ENCODE peak calls at places on chromosome 1, in six cellular contexts. E is fibroblast of the aortic adventitia, Q is astrocyte of the spinal cord, J is HFF-Myc, D is uterus, Z is K562. A is an unnamed sample.
A peak's percentile ranks its signal among the peaks of the same experiment; 100 is the strongest.

GRCh38 chr1:228163776-228164534 is 1.6 kb upstream of the IBA57 start:
- DNase-seq in Q (no peak), E (no peak), Z (no peak), D (no peak), J (no peak), A (no peak)

GRCh38 chr1:230185076-230186001 is 118.3 kb downstream of the GALNT2 start:
- DNase-seq in D (no peak), Q (peak; percentile 17), Z (no peak), E (no peak), J (no peak), A (no peak)

GRCh38 chr1:12507631-12508030 is 110.4 kb downstream of the DHRS3 start:
- DNase-seq in D (no peak), Q (no peak), E (no peak), Z (no peak), J (no peak), A (no peak)

GRCh38 chr1:1348420-1349255 is 580 bp downstream of the DVL1 start:
- DNase-seq in E (peak; percentile 43), J (no peak), Q (peak; percentile 52), Z (peak; percentile 56), D (no peak), A (no peak)

GRCh38 chr1:241837901-241838300 is 10.1 kb upstream of the EXO1 start:
- DNase-seq in J (no peak), Q (peak; percentile 51), D (no peak), Z (no peak), E (peak; percentile 89), A (no peak)

GRCh38 chr1:196933531-196934189 is 9.9 kb upstream of the CFHR2 start:
- DNase-seq in E (no peak), Q (no peak), D (no peak), Z (peak; percentile 78), J (no peak), A (no peak)

GRCh38 chr1:76705560-76705959 is 161.7 kb upstream of the ST6GALNAC5 start:
- DNase-seq in D (no peak), J (no peak), Q (no peak), Z (no peak), E (no peak), A (no peak)

GRCh38 chr1:198910816-198911215 is 272.0 kb downstream of the PTPRC start:
- DNase-seq in D (no peak), E (no peak), Q (no peak), J (no peak), Z (no peak), A (no peak)

GRCh38 chr1:117346206-117346928 is 20.9 kb upstream of the MAN1A2 start:
- DNase-seq in J (no peak), E (no peak), D (no peak), Q (no peak), Z (no peak), A (no peak)

GRCh38 chr1:17475729-17476128 is 36.3 kb upstream of the RCC2 start:
- DNase-seq in D (no peak), E (peak; percentile 89), J (no peak), Q (no peak), Z (no peak), A (no peak)

GRCh38 chr1:64969305-64970066 is 3.1 kb upstream of the JAK1 start:
- DNase-seq in E (peak; percentile 37), J (no peak), Z (peak; percentile 2), D (no peak), Q (no peak), A (no peak)

GRCh38 chr1:38060557-38060956 is 14.0 kb upstream of the POU3F1 start:
- DNase-seq in Z (no peak), Q (no peak), D (no peak), E (no peak), J (no peak), A (no peak)

GRCh38 chr1:36910886-36911540 is 123.3 kb downstream of the GRIK3 start:
- DNase-seq in Q (no peak), E (no peak), J (no peak), D (no peak), Z (no peak), A (no peak)

GRCh38 chr1:244349103-244349531 is 102.6 kb downstream of the ADSS2 start:
- DNase-seq in Q (peak; percentile 84), Z (no peak), D (peak; percentile 25), J (peak; percentile 81), E (peak; percentile 94), A (no peak)

GRCh38 chr1:25771246-25772114 is 28.5 kb upstream of the SELENON start:
- DNase-seq in Q (no peak), Z (no peak), J (no peak), E (no peak), D (peak; percentile 73), A (peak; percentile 34)

GRCh38 chr1:248906741-248907661 is 966 bp downstream of the PGBD2 start:
- DNase-seq in Z (no peak), J (no peak), E (peak; percentile 44), Q (no peak), D (peak; percentile 26), A (no peak)

GRCh38 chr1:206656936-206657335 is 21.6 kb downstream of the DYRK3 start:
- DNase-seq in D (no peak), Z (no peak), J (no peak), Q (no peak), E (no peak), A (no peak)

GRCh38 chr1:58013237-58013636 is 533.3 kb downstream of the OMA1 start:
- DNase-seq in J (no peak), Q (no peak), Z (no peak), E (no peak), D (no peak), A (no peak)

GRCh38 chr1:107820797-107821196 is 144.2 kb downstream of the VAV3 start:
- DNase-seq in Z (no peak), Q (peak; percentile 25), E (no peak), J (no peak), D (no peak), A (no peak)

GRCh38 chr1:75136921-75137641 is 2.9 kb downstream of the LHX8 start:
- DNase-seq in J (no peak), D (no peak), Q (no peak), E (no peak), Z (no peak), A (no peak)

GRCh38 chr1:46757956-46758304 is 39.0 kb upstream of the EFCAB14 start:
- DNase-seq in Q (no peak), D (no peak), J (no peak), E (no peak), Z (no peak), A (no peak)

GRCh38 chr1:114153621-114154145 is at the start of gene SYT6:
- DNase-seq in Z (no peak), E (no peak), D (no peak), J (no peak), Q (no peak), A (peak; percentile 4)

GRCh38 chr1:53076721-53077598 is 14.9 kb downstream of the PODN start:
- DNase-seq in D (no peak), J (no peak), E (no peak), Q (no peak), Z (no peak), A (no peak)

GRCh38 chr1:205449750-205450443 is 5.9 kb downstream of the BLACAT1 start:
- DNase-seq in E (peak; percentile 22), Q (peak; percentile 28), J (no peak), Z (peak; percentile 94), D (no peak), A (no peak)

GRCh38 chr1:112369389-112370285 is 26.4 kb upstream of the CTTNBP2NL start:
- DNase-seq in E (peak; percentile 83), D (peak; percentile 82), J (peak; percentile 51), Q (peak; percentile 75), Z (peak; percentile 85), A (peak; percentile 96)

GRCh38 chr1:245807306-245807705 is 652.5 kb downstream of the KIF26B start:
- DNase-seq in Z (no peak), D (no peak), E (no peak), Q (peak; percentile 51), J (no peak), A (no peak)

GRCh38 chr1:155379180-155379876 is 58.6 kb downstream of the RUSC1 start:
- DNase-seq in D (no peak), Q (peak; percentile 86), J (no peak), Z (no peak), E (peak; percentile 97), A (no peak)

GRCh38 chr1:226653311-226653921 is 85.7 kb downstream of the ITPKB start:
- DNase-seq in J (no peak), Z (no peak), E (no peak), D (no peak), Q (no peak), A (no peak)

GRCh38 chr1:223233019-223233409 is 90.0 kb upstream of the TLR5 start:
- DNase-seq in E (no peak), Q (no peak), J (no peak), D (no peak), Z (no peak), A (no peak)

DNA sequence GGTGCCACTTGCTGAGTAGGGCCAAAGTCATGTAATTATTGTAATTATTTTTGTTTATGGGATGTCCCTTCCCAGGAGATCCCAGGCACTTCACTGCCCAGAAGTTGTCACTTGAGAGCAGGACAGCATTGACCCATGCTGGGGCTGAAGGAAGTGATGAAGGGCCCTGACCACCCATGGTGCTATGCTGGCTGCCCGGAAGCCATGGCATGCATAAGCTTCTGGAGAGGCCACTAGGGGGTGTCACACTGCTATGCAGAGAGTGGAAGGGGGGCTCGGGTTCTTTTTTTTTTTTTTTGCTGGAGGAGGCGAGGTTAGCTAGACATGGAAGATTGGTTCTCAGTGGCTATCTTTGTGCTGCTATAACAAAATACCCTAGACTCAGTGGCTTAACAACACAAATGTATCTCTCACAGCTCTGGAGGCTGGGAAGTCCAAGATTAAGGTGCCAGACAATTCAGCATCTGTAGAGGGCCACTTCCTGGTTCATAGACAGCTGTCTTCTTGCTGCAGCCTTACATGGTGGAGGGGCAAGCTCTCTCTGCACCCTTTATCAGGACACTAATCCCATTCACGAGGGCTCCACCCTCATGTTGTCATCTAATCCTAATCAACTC is 84.9 kb downstream of the CNIH3 start:
- DNase-seq in D (no peak), Q (no peak), E (peak; percentile 44), J (no peak), Z (peak; percentile 67), A (no peak)
- TF ChIP-seq CTCF in D (no peak), Q (peak; percentile 55), E (peak; percentile 53), J (peak; percentile 68), Z (peak; percentile 62), A (peak; percentile 37)

GRCh38 chr1:236451796-236452373 is 57.8 kb downstream of the EDARADD start:
- DNase-seq in Q (no peak), D (no peak), E (no peak), Z (peak; percentile 81), J (no peak), A (no peak)
- TF ChIP-seq CTCF in Q (peak; percentile 19), D (no peak), E (peak; percentile 1), Z (peak; percentile 77), J (peak; percentile 50), A (peak; percentile 37)

GRCh38 chr1:103948526-103948925 is 198.8 kb downstream of the AMY1C start:
- DNase-seq in Z (no peak), D (no peak), Q (no peak), J (no peak), E (no peak), A (no peak)
- TF ChIP-seq CTCF in Z (no peak), D (no peak), Q (no peak), J (no peak), E (no peak), A (peak; percentile 64)

DNA sequence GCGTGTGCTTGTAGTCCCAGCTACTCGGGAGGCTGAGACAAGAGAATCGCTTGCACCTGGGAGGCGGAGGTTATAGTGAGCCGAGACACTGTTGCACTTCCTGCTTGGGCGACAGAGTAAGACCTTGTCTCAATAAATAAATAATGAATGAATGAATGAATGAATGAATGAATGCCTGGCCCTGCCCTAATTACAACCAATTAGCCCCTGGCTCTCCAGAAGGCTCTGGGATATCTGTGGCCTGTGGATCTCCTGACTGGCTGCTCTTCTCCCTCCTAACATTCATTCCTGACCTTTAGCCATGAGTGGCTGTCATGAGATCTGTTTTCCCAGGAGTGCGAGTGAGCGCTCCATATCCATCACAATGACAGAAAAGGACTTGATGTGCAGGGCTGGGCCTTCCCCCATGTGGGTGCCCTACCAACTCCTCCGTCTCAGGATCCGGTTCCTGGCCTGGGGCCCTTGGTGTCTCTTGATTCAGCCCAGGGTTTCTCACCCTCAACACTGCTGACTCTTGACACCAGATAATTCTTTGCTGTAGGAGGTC is 243.6 kb upstream of the TMEM51 start:
- DNase-seq in D (no peak), Z (no peak), Q (no peak), J (no peak), E (no peak), A (no peak)
- TF ChIP-seq CTCF in D (no peak), Z (no peak), Q (no peak), J (no peak), E (no peak), A (no peak)